ENCODE peak calls at places on chromosomes 12 and 14, in five cellular contexts. O, S, Q, K and G are unnamed samples.

GRCh38 chr12:104510145-104510872 is 53.6 kb downstream of the CHST11 start:
- DNase-seq in O (no peak), S (no peak), Q (no peak), K (no peak), G (no peak)

GRCh38 chr12:59651230-59651920 is 55.5 kb downstream of the SLC16A7 start:
- DNase-seq in O (no peak), S (no peak), Q (no peak), K (peak), G (no peak)

GRCh38 chr14:50783542-50783941 is 47.4 kb downstream of the NIN start:
- DNase-seq in O (no peak), S (no peak), Q (no peak), K (no peak), G (no peak)

GRCh38 chr12:109683316-109683715 is 30.3 kb upstream of the FAM222A start:
- DNase-seq in O (no peak), S (no peak), Q (no peak), K (no peak), G (no peak)

GRCh38 chr14:71290960-71291466 is 383.8 kb downstream of the PCNX1 start:
- DNase-seq in O (peak), S (no peak), Q (no peak), K (peak), G (no peak)

GRCh38 chr12:94721173-94721572 is 70.8 kb upstream of the TMCC3 start:
- DNase-seq in O (no peak), S (no peak), Q (no peak), K (no peak), G (no peak)

GRCh38 chr12:75587340-75588106 is 76.1 kb upstream of the KRR1 start:
- DNase-seq in O (no peak), S (no peak), Q (no peak), K (peak), G (no peak)

GRCh38 chr14:23530360-23531055 is 21.1 kb downstream of the ZFHX2 start:
- DNase-seq in O (no peak), S (no peak), Q (no peak), K (no peak), G (no peak)

GRCh38 chr12:49962861-49963765 is 1.4 kb downstream of the AQP5 start:
- DNase-seq in O (no peak), S (no peak), Q (no peak), K (no peak), G (no peak)

GRCh38 chr12:62259311-62259992 is 752 bp upstream of the USP15 start:
- DNase-seq in O (no peak), S (no peak), Q (no peak), K (no peak), G (no peak)

GRCh38 chr14:22715186-22715812 is 51.2 kb upstream of the OXA1L start:
- DNase-seq in O (no peak), S (no peak), Q (no peak), K (no peak), G (no peak)

GRCh38 chr12:124616394-124617343 is 49.3 kb upstream of the NCOR2 start:
- DNase-seq in O (no peak), S (no peak), Q (no peak), K (no peak), G (no peak)

GRCh38 chr12:104672096-104672445 is 215.3 kb downstream of the CHST11 start:
- DNase-seq in O (no peak), S (no peak), Q (no peak), K (no peak), G (no peak)

GRCh38 chr14:37865719-37866549 is 270.5 kb downstream of the TTC6 start:
- DNase-seq in O (peak), S (no peak), Q (no peak), K (no peak), G (no peak)

GRCh38 chr12:6097384-6097783 is 27.1 kb downstream of the VWF start:
- DNase-seq in O (no peak), S (no peak), Q (peak), K (peak), G (no peak)

GRCh38 chr12:29455087-29455486 is 42.4 kb downstream of the OVCH1 start:
- DNase-seq in O (no peak), S (no peak), Q (no peak), K (no peak), G (no peak)

GRCh38 chr12:125124320-125124966 is 59.2 kb downstream of the AACS start:
- DNase-seq in O (no peak), S (no peak), Q (no peak), K (no peak), G (no peak)

GRCh38 chr14:53924754-53925153 is 31.9 kb downstream of the BMP4 start:
- DNase-seq in O (peak), S (no peak), Q (no peak), K (peak), G (no peak)

GRCh38 chr12:125216720-125217119 is 151.5 kb downstream of the AACS start:
- DNase-seq in O (no peak), S (no peak), Q (no peak), K (no peak), G (no peak)

GRCh38 chr12:1842183-1842904 is 22.0 kb downstream of the LRTM2 start:
- DNase-seq in O (no peak), S (no peak), Q (peak), K (no peak), G (no peak)

GRCh38 chr14:38233218-38233617 is 22.7 kb downstream of the CLEC14A start:
- DNase-seq in O (no peak), S (no peak), Q (no peak), K (no peak), G (no peak)

GRCh38 chr12:65074932-65075331 is 46.2 kb downstream of the WIF1 start:
- DNase-seq in O (no peak), S (no peak), Q (no peak), K (no peak), G (no peak)
- TF ChIP-seq CTCF in O (no peak), S (no peak), Q (no peak), K (peak), G (no peak)

DNA sequence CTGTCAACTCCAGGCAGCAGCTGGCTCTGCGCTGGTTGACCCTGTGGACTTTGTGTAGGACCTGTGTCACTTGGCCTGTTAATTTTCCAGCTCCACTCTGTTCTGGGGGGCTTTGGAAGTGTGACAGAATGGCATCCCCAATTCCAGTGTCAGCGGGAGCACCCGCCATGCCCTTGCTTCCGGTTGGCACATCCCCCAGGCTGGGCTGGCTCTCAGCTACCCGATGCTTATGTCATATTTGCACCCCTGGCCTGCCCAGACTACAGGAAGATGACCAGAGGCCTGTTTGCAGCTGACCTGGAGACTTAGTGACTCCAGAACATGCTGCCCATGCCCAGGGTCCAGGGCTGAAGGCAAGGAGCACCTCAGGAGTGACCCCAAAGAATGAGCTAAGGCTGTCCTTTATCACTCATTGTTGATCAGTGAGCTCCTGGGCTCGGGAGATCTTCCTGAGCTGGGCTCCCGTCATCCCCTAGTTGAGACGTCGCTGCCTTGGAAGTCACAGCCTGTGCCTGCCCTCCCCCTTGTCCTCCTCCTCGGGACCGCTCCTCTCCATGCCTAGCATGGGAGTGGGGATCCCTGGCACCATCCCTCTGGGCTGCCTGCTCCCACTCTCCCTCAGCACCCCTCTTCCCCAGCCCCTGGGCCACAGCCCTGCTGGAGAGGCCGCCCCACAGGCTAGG is 163.4 kb upstream of the RTL1 start:
- DNase-seq in O (no peak), S (no peak), Q (peak), K (no peak), G (peak)
- TF ChIP-seq CTCF in O (no peak), S (no peak), Q (no peak), K (no peak), G (no peak)

GRCh38 chr14:92088494-92088893 is 17.9 kb downstream of the ATXN3 start:
- DNase-seq in O (no peak), S (no peak), Q (no peak), K (no peak), G (no peak)

DNA sequence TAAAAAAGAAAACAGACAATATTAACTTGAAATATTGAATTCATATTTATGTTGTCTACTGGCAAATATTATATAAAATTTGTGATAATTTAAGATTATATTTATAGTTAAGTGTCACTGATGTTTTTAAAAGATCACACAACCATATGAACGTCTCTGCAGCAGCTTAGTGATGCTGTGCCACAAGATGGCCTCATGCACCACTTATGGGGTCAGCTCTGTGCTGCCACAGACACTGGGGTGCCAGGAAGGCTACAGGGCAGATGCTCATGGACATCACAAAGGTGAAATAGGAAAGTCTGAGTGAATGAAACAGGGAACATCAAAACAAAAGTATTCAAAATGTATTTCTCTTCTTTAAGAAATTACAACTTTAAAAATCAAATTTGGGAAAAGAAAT is 13.1 kb downstream of the ATXN3 start:
- DNase-seq in O (no peak), S (no peak), Q (no peak), K (peak), G (no peak)
- TF ChIP-seq CTCF in O (peak), S (no peak), Q (no peak), K (peak), G (no peak)

GRCh38 chr12:130501821-130502220 is 164.1 kb downstream of the PIWIL1 start:
- DNase-seq in O (no peak), S (no peak), Q (no peak), K (no peak), G (no peak)

GRCh38 chr12:130504836-130505175 is 167.1 kb downstream of the PIWIL1 start:
- DNase-seq in O (no peak), S (no peak), Q (no peak), K (no peak), G (no peak)

GRCh38 chr12:130506844-130507243 is 169.2 kb downstream of the PIWIL1 start:
- DNase-seq in O (no peak), S (no peak), Q (no peak), K (no peak), G (no peak)

GRCh38 chr12:130500835-130501330 is 163.2 kb downstream of the PIWIL1 start:
- DNase-seq in O (no peak), S (no peak), Q (no peak), K (no peak), G (no peak)

GRCh38 chr12:130504110-130504835 is 166.6 kb downstream of the PIWIL1 start:
- DNase-seq in O (no peak), S (no peak), Q (no peak), K (no peak), G (no peak)
- TF ChIP-seq CTCF in O (no peak), S (no peak), Q (no peak), K (no peak), G (no peak)

GRCh38 chr12:107873223-107873622 is 98.7 kb downstream of the ASCL4 start:
- DNase-seq in O (no peak), S (no peak), Q (no peak), K (no peak), G (no peak)
- TF ChIP-seq CTCF in O (no peak), S (no peak), Q (no peak), K (no peak), G (no peak)

GRCh38 chr12:123258593-123258992 is 13.1 kb downstream of the CDK2AP1 start:
- DNase-seq in O (no peak), S (no peak), Q (no peak), K (no peak), G (no peak)
- TF ChIP-seq CTCF in O (no peak), S (no peak), Q (no peak), K (no peak), G (no peak)

GRCh38 chr12:17335487-17335886 is 729.5 kb upstream of the LMO3 start:
- DNase-seq in O (no peak), S (no peak), Q (no peak), K (no peak), G (no peak)
- TF ChIP-seq CTCF in O (no peak), S (no peak), Q (no peak), K (no peak), G (no peak)